ENCODE peak calls at places on chromosomes 13 and 19, in ten cellular contexts. Y, R, K, S, A, C, J, X, U and O are unnamed samples.

GRCh38 chr13:102729560-102730275 is 34.9 kb upstream of the METTL21C start:
- DNase-seq in Y (peak; percentile 94), R (no peak), K (peak; percentile 17), S (no peak), A (no peak), C (no peak), J (no peak), X (no peak), U (no peak), O (no peak)

GRCh38 chr13:28046981-28047380 is 53.4 kb downstream of the FLT3 start:
- DNase-seq in Y (no peak), R (no peak), K (no peak), S (no peak), A (no peak), C (no peak), J (no peak), X (no peak), U (no peak), O (no peak)

GRCh38 chr19:3720533-3720917 is 12.3 kb downstream of the TJP3 start:
- DNase-seq in Y (no peak), R (no peak), K (peak; percentile 41), S (no peak), A (no peak), C (no peak), J (no peak), X (peak; percentile 56), U (no peak), O (no peak)

GRCh38 chr19:53511933-53512374 is 26.0 kb upstream of the ZNF331 start:
- DNase-seq in Y (peak; percentile 57), R (peak; percentile 74), K (peak; percentile 96), S (no peak), A (peak; percentile 43), C (no peak), J (peak; percentile 43), X (peak; percentile 62), U (peak; percentile 60), O (peak; percentile 28)

GRCh38 chr19:14479985-14480694 is 5.0 kb upstream of the PTGER1 start:
- DNase-seq in Y (no peak), R (no peak), K (peak; percentile 89), S (peak; percentile 92), A (peak; percentile 93), C (no peak), J (peak; percentile 51), X (peak; percentile 86), U (no peak), O (no peak)

GRCh38 chr13:112799394-112799793 is 109.6 kb downstream of the ATP11A start:
- DNase-seq in Y (no peak), R (no peak), K (no peak), S (no peak), A (no peak), C (no peak), J (no peak), X (no peak), U (no peak), O (no peak)

GRCh38 chr13:40969169-40969901 is 49.8 kb downstream of the ELF1 start:
- DNase-seq in Y (no peak), R (no peak), K (no peak), S (no peak), A (no peak), C (no peak), J (peak; percentile 83), X (no peak), U (no peak), O (no peak)

GRCh38 chr19:17279436-17279835 is 2.3 kb upstream of the ANKLE1 start:
- DNase-seq in Y (no peak), R (no peak), K (no peak), S (no peak), A (no peak), C (no peak), J (no peak), X (no peak), U (no peak), O (no peak)

GRCh38 chr19:43675269-43675879 is 5.4 kb upstream of the PLAUR start:
- DNase-seq in Y (peak; percentile 21), R (no peak), K (peak; percentile 32), S (no peak), A (no peak), C (peak; percentile 83), J (no peak), X (no peak), U (peak; percentile 71), O (peak; percentile 68)

GRCh38 chr19:18733196-18733647 is 49.7 kb downstream of the CRTC1 start:
- DNase-seq in Y (no peak), R (peak; percentile 90), K (no peak), S (no peak), A (no peak), C (no peak), J (no peak), X (no peak), U (no peak), O (no peak)

GRCh38 chr19:4596033-4596904 is 36.8 kb upstream of the SEMA6B start:
- DNase-seq in Y (no peak), R (no peak), K (peak; percentile 72), S (peak; percentile 78), A (no peak), C (no peak), J (no peak), X (no peak), U (no peak), O (no peak)

GRCh38 chr19:1068111-1069001 is 1.4 kb downstream of the ARHGAP45 start:
- DNase-seq in Y (no peak), R (no peak), K (no peak), S (peak; percentile 97), A (peak; percentile 91), C (no peak), J (peak; percentile 88), X (no peak), U (no peak), O (no peak)

GRCh38 chr19:15934332-15935078 is at the start of gene CYP4F11:
- DNase-seq in Y (no peak), R (no peak), K (no peak), S (no peak), A (peak; percentile 71), C (no peak), J (peak; percentile 11), X (no peak), U (peak; percentile 95), O (peak; percentile 57)

GRCh38 chr13:39784347-39784746 is 128.9 kb downstream of the COG6 start:
- DNase-seq in Y (peak; percentile 84), R (no peak), K (no peak), S (no peak), A (no peak), C (no peak), J (no peak), X (no peak), U (no peak), O (no peak)

GRCh38 chr13:47334173-47334572 is 437.3 kb upstream of the HTR2A start:
- DNase-seq in Y (no peak), R (peak; percentile 84), K (no peak), S (no peak), A (no peak), C (no peak), J (no peak), X (no peak), U (no peak), O (no peak)

GRCh38 chr13:99988469-99989375 is 7.1 kb downstream of the ZIC2 start:
- DNase-seq in Y (no peak), R (no peak), K (peak; percentile 79), S (no peak), A (peak; percentile 64), C (no peak), J (no peak), X (no peak), U (no peak), O (no peak)

GRCh38 chr13:99986751-99987150 is 5.2 kb downstream of the ZIC2 start:
- DNase-seq in Y (no peak), R (no peak), K (peak; percentile 69), S (no peak), A (no peak), C (no peak), J (no peak), X (no peak), U (no peak), O (no peak)

GRCh38 chr13:99985886-99986527 is 4.4 kb downstream of the ZIC2 start:
- DNase-seq in Y (no peak), R (no peak), K (no peak), S (no peak), A (no peak), C (no peak), J (no peak), X (no peak), U (no peak), O (no peak)

GRCh38 chr13:99985243-99985874 is 3.8 kb downstream of the ZIC2 start:
- DNase-seq in Y (no peak), R (no peak), K (peak; percentile 81), S (no peak), A (peak; percentile 78), C (no peak), J (no peak), X (no peak), U (no peak), O (no peak)

GRCh38 chr13:99987180-99988047 is 5.8 kb downstream of the ZIC2 start:
- DNase-seq in Y (no peak), R (no peak), K (peak; percentile 40), S (no peak), A (peak; percentile 61), C (no peak), J (no peak), X (no peak), U (no peak), O (no peak)
- TF ChIP-seq POLR2AphosphoS5 in Y (no peak), R (peak; percentile 19), K (peak; percentile 52), S (no peak), A (no peak), C (no peak), J (no peak), X (no peak), U (no peak), O (no peak)

GRCh38 chr13:83906240-83906820 is 24.1 kb upstream of the SLITRK1 start:
- DNase-seq in Y (no peak), R (no peak), K (no peak), S (no peak), A (peak; percentile 37), C (no peak), J (no peak), X (no peak), U (no peak), O (no peak)
- H3K27ac ChIP-seq in Y (no peak overlapping the region), R (no peak overlapping the region), K (no peak overlapping the region), S (no peak overlapping the region), A (no peak overlapping the region), C (no peak overlapping the region), J (no peak overlapping the region), X (no peak overlapping the region), U (no peak overlapping the region), O (no peak overlapping the region)

GRCh38 chr13:82467626-82468025 is 1414.6 kb downstream of the SLITRK1 start:
- DNase-seq in Y (no peak), R (no peak), K (no peak), S (no peak), A (no peak), C (no peak), J (no peak), X (no peak), U (no peak), O (no peak)
- TF ChIP-seq CTCF in Y (no peak), R (no peak), K (no peak), S (no peak), A (no peak), C (no peak), J (no peak), X (no peak), U (no peak), O (no peak)

DNA sequence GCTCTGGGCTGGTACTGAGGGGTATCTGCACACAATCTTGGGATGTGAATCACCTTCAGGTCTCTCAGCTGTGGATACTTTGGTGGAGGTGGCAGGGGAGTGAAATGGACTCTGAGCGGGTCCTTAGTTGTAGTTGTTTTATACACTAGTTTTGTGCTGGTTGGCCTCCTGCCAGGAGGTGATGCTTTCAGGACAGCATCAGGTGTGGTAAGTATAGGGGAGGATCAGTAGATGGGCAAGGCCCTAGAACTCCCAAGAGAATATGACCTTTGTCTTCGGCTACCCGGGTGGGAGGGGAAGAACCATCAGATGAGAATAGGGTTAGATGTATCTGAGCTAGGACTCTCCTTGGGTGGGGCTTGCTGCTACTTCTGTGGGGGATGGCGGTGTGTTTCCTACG is 2284.3 kb upstream of the PCDH20 start:
- DNase-seq in Y (no peak), R (no peak), K (no peak), S (no peak), A (no peak), C (no peak), J (no peak), X (no peak), U (no peak), O (no peak)
- TF ChIP-seq POLR2AphosphoS5 in Y (no peak), R (no peak), K (no peak), S (no peak), A (no peak), C (no peak), J (no peak), X (no peak), U (no peak), O (no peak)